ENCODE peak calls at places on chromosomes 12 and 14, in nine cellular contexts. D is lower leg skin, K is right lobe of liver, Q is MM.1S, R is astrocyte of the spinal cord, Z is coronary artery, X is cardiac muscle cell, U is endothelial cell of umbilical vein, H is colonic mucosa. I is an unnamed sample.

GRCh38 chr14:64388533-64389243 is 535 bp downstream of the MTHFD1 start:
- DNase-seq in Q (no peak), R (peak), U (no peak), X (peak), K (no peak), Z (no peak), H (peak), D (peak), I (no peak)

GRCh38 chr12:15693233-15693911 is 95.8 kb downstream of the EPS8 start:
- DNase-seq in D (no peak), H (no peak), X (no peak), U (no peak), K (no peak), Z (no peak), Q (no peak), R (peak), I (no peak)

GRCh38 chr14:56300495-56300894 is 182.3 kb downstream of the PELI2 start:
- DNase-seq in U (no peak), Z (no peak), H (no peak), X (no peak), D (no peak), R (peak), Q (no peak), K (no peak), I (no peak)

GRCh38 chr14:68409355-68409754 is 383.5 kb downstream of the ZFP36L1 start:
- DNase-seq in R (no peak), K (no peak), U (no peak), D (no peak), H (no peak), Q (no peak), X (no peak), Z (no peak), I (no peak)

GRCh38 chr12:5476356-5476755 is 44.4 kb downstream of the NTF3 start:
- DNase-seq in U (no peak), X (no peak), K (no peak), H (no peak), Q (no peak), D (no peak), R (no peak), Z (no peak), I (no peak)

GRCh38 chr12:60148109-60148508 is 552.3 kb downstream of the SLC16A7 start:
- DNase-seq in D (no peak), H (no peak), R (peak), U (peak), Q (no peak), K (no peak), X (no peak), Z (no peak), I (no peak)

GRCh38 chr12:30752255-30752654 is 2.5 kb downstream of the CAPRIN2 start:
- DNase-seq in D (no peak), Z (no peak), H (no peak), U (no peak), R (no peak), X (no peak), K (no peak), Q (no peak), I (no peak)

GRCh38 chr14:64879635-64880381 is at the start of gene SPTB:
- DNase-seq in D (no peak), X (peak), U (no peak), R (no peak), H (peak), Z (no peak), Q (peak), K (peak), I (peak)

GRCh38 chr14:102993523-102993922 is 63.8 kb downstream of the CDC42BPB start:
- DNase-seq in D (no peak), X (no peak), U (peak), R (peak), K (no peak), H (peak), Q (no peak), Z (no peak), I (no peak)

GRCh38 chr12:50082644-50083043 is 2.5 kb upstream of the SMARCD1 start:
- DNase-seq in R (no peak), Z (no peak), X (no peak), U (no peak), H (peak), K (no peak), Q (no peak), D (no peak), I (no peak)

GRCh38 chr14:68718033-68718725 is 74.7 kb downstream of the ZFP36L1 start:
- DNase-seq in D (peak), Q (no peak), Z (no peak), U (no peak), H (no peak), X (no peak), K (no peak), R (no peak), I (peak)

GRCh38 chr12:67760586-67761275 is 112.2 kb downstream of the DYRK2 start:
- DNase-seq in X (no peak), U (no peak), K (no peak), Z (no peak), Q (no peak), R (no peak), H (no peak), D (no peak), I (no peak)

GRCh38 chr12:27077586-27077985 is 4.8 kb downstream of the C12orf71 start:
- DNase-seq in D (no peak), U (no peak), K (no peak), Q (no peak), H (no peak), X (no peak), Z (no peak), R (no peak), I (no peak)

GRCh38 chr12:68236421-68237059 is 10.9 kb upstream of the IL26 start:
- DNase-seq in H (no peak), X (no peak), R (no peak), D (no peak), U (peak), Q (peak), Z (no peak), K (peak), I (peak)

GRCh38 chr14:51750542-51750941 is 98.8 kb downstream of the FRMD6 start:
- DNase-seq in H (no peak), K (no peak), R (no peak), Z (no peak), U (no peak), X (peak), Q (no peak), D (no peak), I (no peak)

GRCh38 chr12:19003110-19003509 is 126.4 kb upstream of the PLEKHA5 start:
- DNase-seq in R (no peak), K (no peak), Z (no peak), H (no peak), X (no peak), U (no peak), Q (no peak), D (no peak), I (no peak)
- H3K4me3 ChIP-seq in R (no peak), K (no peak), Z (no peak), H (no peak), X (no peak), U (no peak), Q (no peak), D (no peak), I (no peak)

GRCh38 chr14:104803280-104803915 is 2.5 kb downstream of the ZBTB42 start:
- DNase-seq in R (no peak), U (no peak), Z (no peak), Q (no peak), H (no peak), D (no peak), X (no peak), K (peak), I (no peak)
- H3K4me3 ChIP-seq in R (no peak), U (no peak), Z (no peak), Q (no peak), H (no peak), D (no peak), X (no peak), K (no peak), I (no peak)

GRCh38 chr14:104932676-104933631 is 8.3 kb downstream of the PLD4 start:
- DNase-seq in D (peak), R (peak), K (peak), H (peak), X (peak), Q (peak), Z (peak), U (peak), I (peak)
- H3K4me3 ChIP-seq in D (peak), R (peak), K (peak), H (peak), X (peak), Q (no peak), Z (peak), U (peak), I (peak)

GRCh38 chr12:51907083-51907863 is at the start of gene ACVRL1:
- DNase-seq in H (peak), Q (no peak), U (peak), X (no peak), D (peak), K (no peak), R (no peak), Z (no peak), I (no peak)
- H3K4me3 ChIP-seq in H (peak), Q (no peak), U (peak), X (peak), D (peak), K (peak), R (peak), Z (peak), I (no peak)

GRCh38 chr12:92871121-92871520 is 58.0 kb downstream of the EEA1 start:
- DNase-seq in K (no peak), R (no peak), U (no peak), H (no peak), Z (no peak), Q (no peak), X (no peak), D (no peak), I (no peak)
- H3K4me3 ChIP-seq in K (no peak), R (no peak), U (no peak), H (no peak), Z (no peak), Q (no peak), X (no peak), D (no peak), I (no peak)

DNA sequence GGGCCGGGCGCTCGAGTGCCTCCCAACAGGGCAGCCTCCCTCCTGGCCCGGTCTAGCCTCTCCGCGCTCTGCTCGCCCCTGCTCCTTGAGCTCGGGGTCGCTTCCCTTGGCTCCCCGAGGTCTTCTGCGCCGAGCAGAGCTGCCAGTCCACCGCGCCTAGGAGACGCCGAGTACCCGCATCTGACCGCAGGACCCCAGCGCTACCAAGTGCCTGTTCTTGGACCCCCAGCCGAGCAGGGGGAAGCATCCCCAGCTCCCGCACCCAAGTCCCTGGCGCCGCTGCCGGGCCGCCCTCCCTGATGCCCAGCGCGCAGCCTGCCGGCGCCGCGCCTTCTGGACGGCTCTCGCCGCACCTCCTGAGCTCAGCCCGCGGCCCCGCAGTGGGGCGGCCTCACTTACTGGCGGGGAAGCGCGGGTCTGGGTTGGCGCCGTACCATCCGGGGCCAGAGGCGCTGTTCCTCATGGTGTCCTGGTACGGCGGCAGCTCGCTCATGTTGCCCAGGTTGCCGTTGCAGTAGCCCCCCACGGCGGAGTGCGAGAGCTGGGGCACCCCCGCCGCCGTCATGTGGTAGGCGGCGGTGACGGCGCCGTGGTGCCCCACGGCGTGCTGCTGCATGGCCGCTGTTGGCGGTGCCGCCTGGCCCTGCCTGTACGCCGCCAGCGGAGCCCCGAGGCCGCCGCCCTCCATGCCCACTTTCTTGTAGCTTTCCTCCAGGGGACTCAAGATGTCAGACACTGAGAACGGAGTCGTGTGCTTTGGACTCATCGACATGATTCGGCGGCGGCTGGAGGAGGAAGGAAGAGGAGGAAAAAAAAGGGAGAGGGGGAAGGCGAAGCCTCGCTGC is 1.2 kb downstream of the NKX2-1 start:
- DNase-seq in K (no peak), X (no peak), R (no peak), U (no peak), Z (no peak), Q (no peak), H (no peak), D (no peak), I (no peak)
- H3K4me3 ChIP-seq in K (no peak), X (no peak), R (no peak), U (no peak), Z (peak), Q (no peak), H (peak), D (no peak), I (no peak)

GRCh38 chr12:69988601-69989194 is 163.7 kb downstream of the MYRFL start:
- DNase-seq in D (no peak), Q (no peak), Z (no peak), U (peak), H (no peak), K (no peak), R (no peak), X (no peak), I (no peak)
- H3K4me3 ChIP-seq in D (no peak), Q (no peak), Z (peak), U (no peak), H (no peak), K (no peak), R (no peak), X (no peak), I (no peak)